ENCODE peak calls at places on chromosomes 4 and X, in eight cellular contexts. C, E, L, S, Q, Z, O and W are unnamed samples.

GRCh38 chr4:54961357-54961975 is 163.9 kb downstream of the KDR start:
- DNase-seq in C (no peak), E (peak; percentile 61), L (peak; percentile 35), S (no peak), Q (no peak), Z (no peak), O (peak; percentile 21), W (no peak)

GRCh38 chrX:131649741-131650140 is 105.9 kb downstream of the OR13H1 start:
- DNase-seq in C (no peak), E (no peak), L (no peak), S (no peak), Q (no peak), Z (no peak), O (no peak), W (no peak)

GRCh38 chrX:141839856-141840255 is 1.7 kb downstream of the MAGEC3 start:
- DNase-seq in C (no peak), E (no peak), L (no peak), S (no peak), Q (no peak), Z (no peak), O (no peak), W (no peak)

GRCh38 chr4:3239998-3240920 is 8.7 kb upstream of the MSANTD1 start:
- DNase-seq in C (no peak), E (no peak), L (no peak), S (no peak), Q (no peak), Z (no peak), O (no peak), W (no peak)

GRCh38 chr4:95585016-95585695 is 36.4 kb upstream of the UNC5C start:
- DNase-seq in C (no peak), E (no peak), L (no peak), S (no peak), Q (no peak), Z (no peak), O (peak; percentile 39), W (no peak)

GRCh38 chr4:174217273-174218126 is 66.0 kb downstream of the FBXO8 start:
- DNase-seq in C (no peak), E (peak; percentile 33), L (peak; percentile 88), S (no peak), Q (no peak), Z (no peak), O (no peak), W (no peak)

GRCh38 chrX:51496501-51497291 is at the start of gene NUDT11:
- DNase-seq in C (no peak), E (peak; percentile 79), L (no peak), S (peak; percentile 1), Q (peak; percentile 44), Z (peak; percentile 45), O (no peak), W (no peak)

GRCh38 chrX:78658851-78659744 is at the start of gene RTL3:
- DNase-seq in C (no peak), E (no peak), L (no peak), S (no peak), Q (no peak), Z (no peak), O (no peak), W (no peak)

GRCh38 chr4:3305610-3306371 is 13.0 kb downstream of the RGS12 start:
- DNase-seq in C (no peak), E (no peak), L (no peak), S (no peak), Q (peak; percentile 13), Z (no peak), O (no peak), W (no peak)

GRCh38 chr4:7073526-7074390 is 5.9 kb upstream of the GRPEL1 start:
- DNase-seq in C (no peak), E (peak; percentile 89), L (peak; percentile 14), S (no peak), Q (no peak), Z (no peak), O (peak; percentile 65), W (no peak)

GRCh38 chr4:123599920-123600394 is 203.4 kb downstream of the SPRY1 start:
- DNase-seq in C (no peak), E (peak; percentile 73), L (no peak), S (peak; percentile 18), Q (peak; percentile 56), Z (peak; percentile 63), O (no peak), W (no peak)

GRCh38 chrX:46327229-46328081 is 217.8 kb downstream of the ZNF674 start:
- DNase-seq in C (no peak), E (peak; percentile 91), L (no peak), S (no peak), Q (no peak), Z (no peak), O (peak; percentile 76), W (no peak)

GRCh38 chr4:21827575-21827974 is 121.0 kb downstream of the KCNIP4 start:
- DNase-seq in C (no peak), E (no peak), L (no peak), S (no peak), Q (no peak), Z (no peak), O (no peak), W (no peak)

GRCh38 chrX:70535198-70535597 is 90.6 kb downstream of the DLG3 start:
- DNase-seq in C (no peak), E (no peak), L (no peak), S (no peak), Q (no peak), Z (no peak), O (no peak), W (no peak)

GRCh38 chr4:79688696-79689095 is 280.7 kb upstream of the GK2 start:
- DNase-seq in C (no peak), E (no peak), L (no peak), S (no peak), Q (no peak), Z (no peak), O (no peak), W (no peak)

GRCh38 chr4:11426716-11427115 is 2.0 kb downstream of the HS3ST1 start:
- DNase-seq in C (no peak), E (no peak), L (no peak), S (no peak), Q (no peak), Z (no peak), O (no peak), W (no peak)

GRCh38 chrX:44036336-44036735 is 63.1 kb upstream of the NDP start:
- DNase-seq in C (peak; percentile 29), E (no peak), L (no peak), S (no peak), Q (no peak), Z (no peak), O (no peak), W (no peak)

GRCh38 chr4:186067757-186068385 is 1.1 kb upstream of the TLR3 start:
- DNase-seq in C (no peak), E (peak; percentile 62), L (no peak), S (peak; percentile 28), Q (peak; percentile 54), Z (no peak), O (peak; percentile 64), W (peak; percentile 19)

GRCh38 chr4:159884989-159885388 is 782.1 kb downstream of the RAPGEF2 start:
- DNase-seq in C (no peak), E (no peak), L (no peak), S (no peak), Q (no peak), Z (no peak), O (no peak), W (no peak)

DNA sequence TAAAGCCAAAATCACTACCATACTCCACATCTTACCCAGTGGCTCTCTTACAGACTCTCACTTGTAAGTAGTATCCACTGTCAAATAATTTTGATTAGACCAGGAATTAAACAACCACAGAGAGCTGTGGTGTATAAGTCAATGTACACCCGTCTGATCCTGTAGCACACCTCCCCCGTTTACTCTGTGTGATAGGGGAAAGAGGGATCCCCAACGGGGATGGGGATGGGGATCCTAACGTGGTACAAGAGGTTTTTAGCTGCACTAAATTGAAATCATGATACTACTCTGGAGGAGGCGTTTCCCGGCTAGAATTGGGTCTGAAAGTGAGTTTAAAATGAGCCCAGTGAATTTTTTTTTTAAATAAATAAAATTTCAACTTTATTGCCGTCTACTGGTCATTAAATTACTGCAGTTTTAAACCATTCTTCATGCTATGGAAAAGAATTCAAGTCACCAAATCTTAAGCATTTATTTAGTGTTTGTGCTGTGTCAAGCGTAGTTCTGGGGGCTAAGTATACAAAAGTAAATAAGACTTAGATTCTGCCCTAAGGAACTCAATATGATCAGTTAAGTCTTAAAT is 76.6 kb downstream of the INTS12 start:
- DNase-seq in C (no peak), E (peak; percentile 38), L (no peak), S (no peak), Q (no peak), Z (no peak), O (no peak), W (no peak)
- H3K27ac ChIP-seq in C (no peak overlapping the region), E (no peak overlapping the region), L (peak overlapping the region; percentile 100), S (no peak overlapping the region), Q (no peak overlapping the region), Z (no peak overlapping the region), O (no peak overlapping the region), W (no peak overlapping the region)

GRCh38 chrX:21926527-21927278 is 13.8 kb upstream of the SMS start:
- DNase-seq in C (peak; percentile 82), E (peak; percentile 51), L (no peak), S (no peak), Q (no peak), Z (no peak), O (peak; percentile 82), W (no peak)
- H3K27ac ChIP-seq in C (peak overlapping the region; percentile 47), E (peak overlapping the region; percentile 65), L (peak overlapping the region; percentile 91), S (no peak overlapping the region), Q (peak overlapping the region; percentile 52), Z (no peak overlapping the region), O (peak overlapping the region; percentile 70), W (no peak overlapping the region)

GRCh38 chr4:127486248-127486647 is 146.5 kb upstream of the INTU start:
- DNase-seq in C (no peak), E (no peak), L (no peak), S (no peak), Q (no peak), Z (no peak), O (no peak), W (no peak)

GRCh38 chr4:127484101-127484500 is 148.7 kb upstream of the INTU start:
- DNase-seq in C (no peak), E (no peak), L (no peak), S (no peak), Q (no peak), Z (no peak), O (no peak), W (no peak)

GRCh38 chr4:127479031-127479622 is 153.6 kb upstream of the INTU start:
- DNase-seq in C (no peak), E (peak; percentile 76), L (peak; percentile 66), S (no peak), Q (no peak), Z (no peak), O (peak; percentile 39), W (no peak)

DNA sequence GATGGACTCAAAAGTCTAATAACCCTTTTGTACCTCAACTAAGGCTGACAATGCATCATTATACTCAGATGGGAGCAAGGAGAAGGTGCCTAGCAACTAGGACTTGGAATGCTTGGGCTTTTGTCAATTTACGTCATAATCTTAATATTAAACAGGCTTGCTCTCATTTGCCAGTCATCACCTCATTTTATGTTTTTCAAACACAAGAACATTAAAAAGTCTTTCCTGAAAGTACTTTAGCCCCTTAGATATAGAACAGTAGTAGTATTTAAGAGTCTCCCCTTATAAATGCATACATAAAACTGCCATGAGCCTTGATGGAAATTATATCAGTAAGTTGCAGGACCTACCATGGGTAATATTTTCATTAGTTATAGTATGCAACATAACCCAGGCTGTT is 150.7 kb upstream of the INTU start:
- DNase-seq in C (no peak), E (no peak), L (no peak), S (no peak), Q (no peak), Z (no peak), O (no peak), W (no peak)
- H3K27ac ChIP-seq in C (no peak overlapping the region), E (no peak overlapping the region), L (no peak overlapping the region), S (no peak overlapping the region), Q (no peak overlapping the region), Z (no peak overlapping the region), O (no peak overlapping the region), W (no peak overlapping the region)

GRCh38 chr4:107870236-107870635 is 45.5 kb downstream of the SGMS2 start:
- DNase-seq in C (no peak), E (no peak), L (no peak), S (no peak), Q (no peak), Z (no peak), O (no peak), W (no peak)
- H3K27ac ChIP-seq in C (no peak overlapping the region), E (no peak overlapping the region), L (no peak overlapping the region), S (no peak overlapping the region), Q (no peak overlapping the region), Z (no peak overlapping the region), O (no peak overlapping the region), W (no peak overlapping the region)